ENCODE peak calls at places on chromosomes 4 and X, in seven cellular contexts. B is A549, Q is heart left ventricle, O is spleen, E is prostate gland, W is tibial nerve, S is adrenal gland. P is an unnamed sample.

GRCh38 chr4:137660211-137660610 is 127.9 kb upstream of the PCDH18 start:
- DNase-seq in S (no peak), E (no peak), B (no peak), Q (no peak), O (no peak), W (no peak), P (no peak)

GRCh38 chr4:178958725-178959440 is 1516.6 kb upstream of the AGA start:
- DNase-seq in Q (no peak), W (no peak), B (no peak), E (no peak), S (no peak), O (no peak), P (no peak)

GRCh38 chrX:65528705-65529340 is 5.8 kb downstream of the LAS1L start:
- DNase-seq in E (peak), O (no peak), Q (no peak), B (peak), S (peak), W (peak), P (peak)

GRCh38 chr4:167622481-167623240 is 388.4 kb upstream of the SPOCK3 start:
- DNase-seq in O (no peak), B (peak), Q (no peak), W (no peak), S (peak), E (peak), P (peak)

GRCh38 chr4:165783626-165784025 is 89.4 kb upstream of the TLL1 start:
- DNase-seq in W (no peak), S (no peak), E (no peak), O (no peak), B (no peak), Q (no peak), P (no peak)

GRCh38 chrX:18828832-18829404 is 121.5 kb downstream of the PPEF1 start:
- DNase-seq in Q (no peak), W (no peak), E (no peak), S (no peak), B (peak), O (no peak), P (no peak)

GRCh38 chr4:73070072-73070385 is 513 bp upstream of the COX18 start:
- DNase-seq in E (no peak), W (no peak), Q (no peak), B (no peak), S (no peak), O (no peak), P (no peak)

GRCh38 chr4:118154643-118155042 is 120.4 kb downstream of the NDST3 start:
- DNase-seq in B (no peak), S (no peak), Q (no peak), E (no peak), O (no peak), W (no peak), P (no peak)

GRCh38 chr4:146335763-146336412 is 121.5 kb downstream of the REELD1 start:
- DNase-seq in B (peak), W (no peak), S (no peak), O (no peak), E (peak), Q (no peak), P (no peak)

GRCh38 chr4:162234595-162234994 is 70.8 kb upstream of the FSTL5 start:
- DNase-seq in B (no peak), Q (no peak), W (no peak), S (no peak), E (no peak), O (no peak), P (no peak)

GRCh38 chrX:63561425-63561824 is 210.3 kb upstream of the SPIN4 start:
- DNase-seq in W (no peak), B (no peak), S (no peak), Q (no peak), O (no peak), E (no peak), P (no peak)

GRCh38 chrX:63560601-63561218 is 209.6 kb upstream of the SPIN4 start:
- DNase-seq in B (peak), Q (peak), W (peak), E (peak), O (peak), S (peak), P (peak)
- TF ChIP-seq POLR2A in B (peak), Q (no peak), W (peak), E (peak), O (no peak), S (peak), P (peak)

GRCh38 chrX:72461766-72462165 is 110.9 kb downstream of the HDAC8 start:
- DNase-seq in W (peak), E (no peak), S (no peak), B (peak), O (no peak), Q (no peak), P (no peak)
- TF ChIP-seq POLR2A in W (no peak), E (no peak), S (no peak), B (no peak), O (no peak), Q (no peak), P (no peak)

GRCh38 chr4:7198440-7199128 is 6.2 kb downstream of the SORCS2 start:
- DNase-seq in S (no peak), Q (no peak), O (peak), W (no peak), B (no peak), E (no peak), P (no peak)
- TF ChIP-seq POLR2A in S (no peak), Q (no peak), O (no peak), W (no peak), B (no peak), E (no peak), P (no peak)

GRCh38 chr4:128810871-128811570 is 1.5 kb downstream of the JADE1 start:
- DNase-seq in Q (peak), W (peak), B (peak), E (peak), O (peak), S (peak), P (peak)
- TF ChIP-seq POLR2A in Q (peak), W (peak), B (peak), E (peak), O (peak), S (peak), P (peak)

DNA sequence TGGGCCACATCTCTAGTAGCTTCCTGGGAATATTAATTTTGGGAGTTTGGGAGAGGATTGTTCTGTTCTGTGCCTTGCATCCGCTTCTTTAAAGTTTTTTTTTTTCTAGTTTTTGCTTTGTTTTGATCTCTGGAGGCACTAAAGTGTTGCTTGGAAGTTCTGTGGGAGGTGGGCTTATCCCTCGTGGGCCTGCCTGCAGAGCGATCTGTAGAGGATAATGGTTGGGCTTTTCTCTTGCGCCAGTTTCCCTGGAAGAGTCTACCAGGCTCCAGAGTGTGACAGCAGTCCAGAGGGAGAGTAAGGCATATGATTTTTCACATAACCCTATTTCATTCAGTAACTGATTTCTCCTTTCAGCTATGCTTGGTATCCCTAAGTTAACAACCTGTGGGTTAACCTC is 50.6 kb downstream of the STOX2 start:
- DNase-seq in O (no peak), S (no peak), B (no peak), W (no peak), Q (no peak), E (no peak), P (no peak)
- TF ChIP-seq POLR2A in O (no peak), S (no peak), B (no peak), W (no peak), Q (no peak), E (no peak), P (no peak)

GRCh38 chr4:3465698-3466671 is 2.9 kb downstream of the DOK7 start:
- DNase-seq in S (no peak), Q (peak), W (no peak), E (no peak), B (no peak), O (peak), P (no peak)

GRCh38 chr4:3466691-3467600 is 3.8 kb downstream of the DOK7 start:
- DNase-seq in B (no peak), W (no peak), S (no peak), Q (peak), E (no peak), O (peak), P (no peak)

GRCh38 chr4:3464349-3464905 is 1.3 kb downstream of the DOK7 start:
- DNase-seq in E (no peak), O (no peak), W (no peak), B (no peak), Q (peak), S (no peak), P (no peak)

GRCh38 chr4:3463556-3464348 is 646 bp downstream of the DOK7 start:
- DNase-seq in W (no peak), E (no peak), B (no peak), Q (peak), O (no peak), S (no peak), P (no peak)

DNA sequence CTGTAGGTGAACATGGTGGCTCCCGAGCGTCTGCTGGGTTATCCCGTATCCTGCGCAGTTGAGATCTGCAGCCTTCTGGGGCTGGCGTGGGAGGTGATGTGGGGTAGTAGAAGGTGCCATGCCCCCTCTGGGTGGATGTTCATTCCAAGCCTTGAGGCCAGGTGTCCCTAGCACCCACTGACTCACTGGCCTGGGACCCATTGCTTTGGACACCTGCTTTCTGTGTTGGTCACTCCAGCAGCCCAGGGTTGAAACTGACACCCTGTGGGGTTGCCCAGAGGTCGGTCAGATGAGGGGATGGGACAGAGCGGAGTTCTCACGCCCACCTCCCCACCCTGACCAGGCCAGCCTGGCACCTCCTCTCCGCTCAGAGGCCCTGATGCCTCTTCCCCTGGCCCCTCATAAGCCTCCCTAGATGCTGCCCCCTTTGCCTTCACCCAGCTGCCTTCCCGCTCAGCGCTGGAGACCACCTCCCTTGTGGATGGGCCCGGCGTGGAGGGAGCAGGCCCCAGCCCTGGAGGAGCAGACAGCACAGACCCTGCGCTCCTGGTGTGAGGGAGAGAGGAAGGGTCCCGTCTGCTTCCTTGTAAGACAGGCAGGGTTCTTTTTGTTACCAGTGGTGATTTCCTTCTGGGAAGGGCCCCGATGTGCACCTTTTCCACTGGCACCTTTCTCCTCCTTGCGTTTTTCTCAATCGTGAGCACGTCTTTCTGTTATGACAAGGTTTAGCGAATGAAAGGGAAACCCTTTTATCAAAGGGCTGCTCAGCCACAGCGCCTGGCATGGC is 2.0 kb downstream of the DOK7 start:
- DNase-seq in O (no peak), E (no peak), S (no peak), Q (peak), B (no peak), W (no peak), P (no peak)
- TF ChIP-seq POLR2A in O (no peak), E (no peak), S (no peak), Q (no peak), B (no peak), W (no peak), P (no peak)